ENCODE peak calls at places on chromosome 13, in four cellular contexts. D is stimulated activated CD4-positive, alpha-beta T cell treated with anti-CD3 and anti-CD28 coated beads, Interleukin-12 subunit alpha, Interleukin-12 subunit beta, amount 100 ng/mL, for 48 hours; W is progenitor cell of endocrine pancreas; H is thoracic aorta. U is an unnamed sample.

GRCh38 chr13:22693691-22694090 is 487.1 kb upstream of the SGCG start:
- DNase-seq in D (no peak), W (no peak), H (no peak), U (no peak)

GRCh38 chr13:97540696-97541095 is 106.7 kb downstream of the RAP2A start:
- DNase-seq in D (no peak), W (no peak), H (no peak), U (no peak)

GRCh38 chr13:24267283-24267682 is 42.1 kb upstream of the C1QTNF9 start:
- DNase-seq in D (no peak), W (no peak), H (no peak), U (peak; percentile 22)

GRCh38 chr13:101545521-101545920 is 93.0 kb downstream of the ITGBL1 start:
- DNase-seq in D (no peak), W (no peak), H (no peak), U (no peak)

GRCh38 chr13:33690321-33690720 is 127.6 kb upstream of the RFC3 start:
- DNase-seq in D (no peak), W (no peak), H (no peak), U (no peak)

GRCh38 chr13:94658926-94659649 is 53.3 kb downstream of the SOX21 start:
- DNase-seq in D (no peak), W (no peak), H (no peak), U (no peak)

GRCh38 chr13:94711561-94712286 is 621 bp downstream of the SOX21 start:
- DNase-seq in D (no peak), W (peak; percentile 22), H (no peak), U (no peak)

GRCh38 chr13:37495046-37495445 is 103.5 kb downstream of the POSTN start:
- DNase-seq in D (no peak), W (no peak), H (no peak), U (no peak)